ENCODE peak calls at places on chromosomes 3 and 15, in five cellular contexts. X, V, G, E and P are unnamed samples.

GRCh38 chr3:147864754-147865354 is 455.7 kb downstream of the ZIC1 start:
- DNase-seq in X (no peak), V (peak), G (no peak), E (no peak), P (no peak)

GRCh38 chr3:162391301-162391700 is 894.7 kb downstream of the OTOL1 start:
- DNase-seq in X (no peak), V (no peak), G (no peak), E (no peak), P (no peak)

GRCh38 chr3:197577366-197578074 is 21.8 kb upstream of the BDH1 start:
- DNase-seq in X (no peak), V (no peak), G (no peak), E (no peak), P (no peak)

GRCh38 chr3:51379301-51379700 is 5.8 kb upstream of the MANF start:
- DNase-seq in X (no peak), V (no peak), G (no peak), E (no peak), P (no peak)

GRCh38 chr3:27456554-27456953 is 27.6 kb downstream of the SLC4A7 start:
- DNase-seq in X (no peak), V (no peak), G (no peak), E (no peak), P (no peak)

GRCh38 chr15:28094732-28095521 is 4.2 kb downstream of the OCA2 start:
- DNase-seq in X (no peak), V (peak), G (no peak), E (no peak), P (no peak)

GRCh38 chr3:30370681-30371271 is 235.6 kb upstream of the TGFBR2 start:
- DNase-seq in X (peak), V (no peak), G (peak), E (no peak), P (no peak)

GRCh38 chr3:108031893-108032292 is 58.9 kb downstream of the CD47 start:
- DNase-seq in X (no peak), V (no peak), G (no peak), E (no peak), P (no peak)

GRCh38 chr3:187616307-187616939 is 53.8 kb downstream of the SST start:
- DNase-seq in X (peak), V (peak), G (peak), E (no peak), P (peak)

GRCh38 chr3:106420628-106421027 is 551.8 kb upstream of the CBLB start:
- DNase-seq in X (no peak), V (no peak), G (no peak), E (no peak), P (no peak)

GRCh38 chr3:32896143-32896542 is 55.3 kb upstream of the CCR4 start:
- DNase-seq in X (no peak), V (no peak), G (no peak), E (no peak), P (no peak)

GRCh38 chr3:114706591-114707224 is 412.9 kb downstream of the TIGIT start:
- DNase-seq in X (no peak), V (no peak), G (no peak), E (no peak), P (no peak)

GRCh38 chr15:64429448-64429847 is 30.9 kb upstream of the ZNF609 start:
- DNase-seq in X (no peak), V (no peak), G (no peak), E (no peak), P (no peak)

GRCh38 chr3:57692404-57693191 is at the start of gene DENND6A:
- DNase-seq in X (peak), V (peak), G (peak), E (peak), P (peak)

GRCh38 chr3:42123824-42124500 is 32.8 kb downstream of the TRAK1 start:
- DNase-seq in X (no peak), V (no peak), G (no peak), E (no peak), P (no peak)

GRCh38 chr3:184506579-184506978 is 55.0 kb upstream of the EPHB3 start:
- DNase-seq in X (no peak), V (no peak), G (no peak), E (no peak), P (no peak)

GRCh38 chr15:60155661-60156060 is 151.6 kb downstream of the FOXB1 start:
- DNase-seq in X (no peak), V (no peak), G (no peak), E (no peak), P (no peak)

GRCh38 chr3:48157950-48158376 is 30.3 kb downstream of the CDC25A start:
- DNase-seq in X (peak), V (peak), G (peak), E (peak), P (no peak)

GRCh38 chr15:80242132-80242769 is 9.8 kb downstream of the CTXND1 start:
- DNase-seq in X (peak), V (peak), G (no peak), E (no peak), P (no peak)

GRCh38 chr15:28885289-28885629 is 515 bp upstream of the APBA2 start:
- DNase-seq in X (no peak), V (no peak), G (no peak), E (no peak), P (no peak)

GRCh38 chr3:4850211-4850927 is 128.9 kb upstream of the BHLHE40 start:
- DNase-seq in X (no peak), V (no peak), G (no peak), E (no peak), P (no peak)

GRCh38 chr3:129360705-129361460 is 67.6 kb downstream of the EFCAB12 start:
- DNase-seq in X (peak), V (peak), G (no peak), E (no peak), P (no peak)

GRCh38 chr15:38531509-38531908 is 33.1 kb downstream of the RASGRP1 start:
- DNase-seq in X (no peak), V (no peak), G (no peak), E (no peak), P (no peak)

GRCh38 chr3:129794319-129795201 is 99.0 kb downstream of the TMCC1 start:
- DNase-seq in X (peak), V (peak), G (no peak), E (no peak), P (peak)

GRCh38 chr3:129282727-129283327 is 4.2 kb downstream of the HMCES start:
- DNase-seq in X (no peak), V (no peak), G (no peak), E (no peak), P (no peak)

GRCh38 chr3:80733522-80734176 is 965.9 kb upstream of the ROBO1 start:
- DNase-seq in X (peak), V (no peak), G (peak), E (no peak), P (no peak)

GRCh38 chr3:102595057-102595456 is 160.2 kb downstream of the ZPLD1 start:
- DNase-seq in X (no peak), V (no peak), G (no peak), E (no peak), P (no peak)

GRCh38 chr15:65115542-65115941 is 542 bp upstream of the UBAP1L start:
- DNase-seq in X (no peak), V (no peak), G (no peak), E (no peak), P (peak)

GRCh38 chr15:33581032-33581431 is 270.3 kb downstream of the RYR3 start:
- DNase-seq in X (no peak), V (no peak), G (peak), E (no peak), P (no peak)

GRCh38 chr3:179681492-179682263 is 28.8 kb downstream of the USP13 start:
- DNase-seq in X (no peak), V (no peak), G (no peak), E (no peak), P (no peak)

GRCh38 chr3:16477501-16477900 is 36.0 kb downstream of the RFTN1 start:
- DNase-seq in X (no peak), V (no peak), G (no peak), E (no peak), P (no peak)

GRCh38 chr3:33438284-33438668 is 1.9 kb downstream of the UBP1 start:
- DNase-seq in X (no peak), V (peak), G (peak), E (no peak), P (no peak)

GRCh38 chr15:101167791-101168462 is 83.9 kb downstream of the CHSY1 start:
- DNase-seq in X (no peak), V (no peak), G (peak), E (peak), P (no peak)

GRCh38 chr15:98800437-98801233 is 152.3 kb downstream of the IGF1R start:
- DNase-seq in X (peak), V (peak), G (peak), E (peak), P (no peak)

GRCh38 chr3:148075829-148076716 is 621.6 kb upstream of the AGTR1 start:
- DNase-seq in X (peak), V (peak), G (peak), E (no peak), P (peak)

GRCh38 chr15:100721758-100722550 is 119.6 kb downstream of the ASB7 start:
- DNase-seq in X (no peak), V (no peak), G (peak), E (peak), P (no peak)

GRCh38 chr3:59432676-59433075 is 382.9 kb upstream of the CFAP20DC start:
- DNase-seq in X (no peak), V (no peak), G (no peak), E (no peak), P (no peak)